ENCODE peak calls at places on chromosomes 1 and 21, in ten cellular contexts. R, S, C, W, K, H, G, P, D and V are unnamed samples.

GRCh38 chr1:86466986-86467385 is 1.7 kb upstream of the CLCA1 start:
- DNase-seq in P (no peak), R (no peak), H (peak; percentile 13), G (no peak), C (no peak), K (no peak), W (no peak), D (peak; percentile 10), S (no peak), V (peak; percentile 17)

GRCh38 chr21:36647279-36648093 is 51.4 kb upstream of the SIM2 start:
- DNase-seq in P (no peak), H (peak; percentile 81), W (no peak), G (no peak), K (peak; percentile 48), S (no peak), D (no peak), R (peak; percentile 22), C (peak; percentile 21), V (peak; percentile 63)

GRCh38 chr1:199857103-199857502 is 170.4 kb upstream of the NR5A2 start:
- DNase-seq in G (no peak), S (no peak), W (no peak), R (no peak), H (peak; percentile 84), C (no peak), K (peak; percentile 14), P (no peak), D (no peak), V (peak; percentile 34)

GRCh38 chr1:213661346-213661745 is 326.4 kb upstream of the PROX1 start:
- DNase-seq in R (no peak), C (no peak), P (no peak), D (no peak), H (no peak), S (no peak), G (no peak), K (no peak), W (no peak), V (no peak)

GRCh38 chr1:163410073-163410522 is 88.3 kb downstream of the NUF2 start:
- DNase-seq in W (peak; percentile 1), C (peak; percentile 18), H (peak; percentile 47), P (peak; percentile 5), G (no peak), D (peak; percentile 44), S (no peak), K (peak; percentile 15), R (peak; percentile 77), V (peak; percentile 71)

GRCh38 chr1:26031196-26031902 is 9.8 kb downstream of the EXTL1 start:
- DNase-seq in C (no peak), P (no peak), S (no peak), W (no peak), H (no peak), K (no peak), R (no peak), G (no peak), D (no peak), V (peak; percentile 69)

GRCh38 chr1:114108741-114109255 is 44.9 kb downstream of the SYT6 start:
- DNase-seq in D (no peak), G (no peak), P (no peak), K (no peak), H (peak; percentile 39), W (no peak), C (no peak), S (no peak), R (no peak), V (no peak)

GRCh38 chr1:20210736-20211405 is 24.6 kb upstream of the PLA2G2C start:
- DNase-seq in R (no peak), P (no peak), S (no peak), G (no peak), D (no peak), H (no peak), W (no peak), C (no peak), K (no peak), V (no peak)

GRCh38 chr1:183710734-183711133 is 57.6 kb upstream of the APOBEC4 start:
- DNase-seq in S (no peak), G (no peak), K (no peak), H (no peak), P (no peak), W (no peak), C (no peak), R (no peak), D (no peak), V (no peak)

GRCh38 chr1:167802235-167802634 is 80.5 kb downstream of the MPZL1 start:
- DNase-seq in K (no peak), P (no peak), D (no peak), S (no peak), C (no peak), R (no peak), W (no peak), H (no peak), G (no peak), V (no peak)

GRCh38 chr1:76247261-76247852 is 172.8 kb downstream of the ST6GALNAC3 start:
- DNase-seq in R (peak; percentile 7), G (no peak), K (no peak), S (no peak), H (no peak), D (no peak), W (no peak), P (no peak), C (no peak), V (no peak)

GRCh38 chr1:235423214-235423652 is 56.0 kb downstream of the TBCE start:
- DNase-seq in D (peak; percentile 70), G (no peak), P (no peak), S (peak; percentile 67), C (no peak), R (no peak), W (no peak), H (no peak), K (no peak), V (no peak)

GRCh38 chr1:9311029-9311428 is 18.3 kb downstream of the SPSB1 start:
- DNase-seq in W (no peak), R (no peak), G (no peak), S (no peak), K (no peak), H (no peak), D (no peak), C (no peak), P (no peak), V (no peak)

GRCh38 chr1:206035027-206035426 is 11.3 kb upstream of the CTSE start:
- DNase-seq in H (no peak), S (no peak), C (no peak), K (no peak), P (no peak), R (no peak), G (no peak), W (no peak), D (peak; percentile 18), V (no peak)

GRCh38 chr1:199272107-199272506 is 633.3 kb downstream of the PTPRC start:
- DNase-seq in P (no peak), R (no peak), H (peak; percentile 97), D (no peak), K (peak; percentile 30), S (no peak), C (no peak), W (no peak), G (no peak), V (peak; percentile 98)

GRCh38 chr1:245500546-245500945 is 345.8 kb downstream of the KIF26B start:
- DNase-seq in C (no peak), G (no peak), K (no peak), S (no peak), W (peak; percentile 72), P (no peak), H (peak; percentile 86), R (no peak), D (no peak), V (peak; percentile 87)

GRCh38 chr1:147833231-147833840 is 69.3 kb upstream of the GJA8 start:
- DNase-seq in K (no peak), C (no peak), W (no peak), H (no peak), P (no peak), G (no peak), D (no peak), S (no peak), R (no peak), V (no peak)